ENCODE peak calls at places on chromosomes 5 and 9, in ten cellular contexts. Y is CD8-positive, alpha-beta T cell; S is adrenal gland; F is psoas muscle; N is A673; W is cardiac muscle cell; R is gastrocnemius medialis; X is BE2C; C is transverse colon; Q is kidney. J is an unnamed sample.

GRCh38 chr5:39102684-39103155 is 28.5 kb upstream of the RICTOR start:
- DNase-seq in Y (no peak), S (peak; percentile 16), F (no peak), N (no peak), W (no peak), R (no peak), X (no peak), C (no peak), Q (no peak), J (no peak)

GRCh38 chr5:134227259-134227658 is 1.4 kb upstream of the PPP2CA start:
- DNase-seq in Y (no peak), S (no peak), F (no peak), N (peak; percentile 24), W (no peak), R (no peak), X (peak; percentile 54), C (peak; percentile 56), Q (no peak), J (no peak)

GRCh38 chr5:66041612-66042011 is 102.5 kb upstream of the SREK1 start:
- DNase-seq in Y (no peak), S (no peak), F (no peak), N (no peak), W (no peak), R (no peak), X (no peak), C (no peak), Q (no peak), J (no peak)

GRCh38 chr9:91903126-91903911 is 46.7 kb downstream of the ROR2 start:
- DNase-seq in Y (no peak), S (no peak), F (no peak), N (no peak), W (no peak), R (no peak), X (no peak), C (no peak), Q (no peak), J (no peak)

GRCh38 chr9:98365227-98365669 is 109.8 kb upstream of the TBC1D2 start:
- DNase-seq in Y (no peak), S (no peak), F (no peak), N (peak; percentile 28), W (no peak), R (no peak), X (peak; percentile 40), C (no peak), Q (no peak), J (no peak)

GRCh38 chr9:22079873-22080341 is 70.8 kb upstream of the CDKN2B start:
- DNase-seq in Y (no peak), S (no peak), F (no peak), N (no peak), W (no peak), R (peak; percentile 25), X (no peak), C (no peak), Q (no peak), J (no peak)

GRCh38 chr9:10007356-10007755 is 605.4 kb downstream of the PTPRD start:
- DNase-seq in Y (no peak), S (no peak), F (no peak), N (no peak), W (no peak), R (no peak), X (no peak), C (no peak), Q (no peak), J (no peak)

GRCh38 chr5:99081711-99082110 is 152.9 kb upstream of the CHD1 start:
- DNase-seq in Y (no peak), S (no peak), F (no peak), N (no peak), W (no peak), R (no peak), X (no peak), C (no peak), Q (no peak), J (no peak)

GRCh38 chr5:76641514-76642120 is 18.4 kb upstream of the F2RL2 start:
- DNase-seq in Y (peak; percentile 69), S (peak; percentile 61), F (no peak), N (peak; percentile 88), W (peak; percentile 81), R (no peak), X (peak; percentile 64), C (peak; percentile 61), Q (no peak), J (no peak)

GRCh38 chr5:142984016-142984415 is 213.8 kb downstream of the ARHGAP26 start:
- DNase-seq in Y (no peak), S (no peak), F (no peak), N (no peak), W (no peak), R (no peak), X (no peak), C (no peak), Q (no peak), J (no peak)

GRCh38 chr9:21060919-21061561 is 16.7 kb downstream of the IFNB1 start:
- DNase-seq in Y (no peak), S (no peak), F (no peak), N (no peak), W (no peak), R (no peak), X (no peak), C (peak; percentile 10), Q (no peak), J (no peak)

GRCh38 chr5:600551-601541 is 11.3 kb upstream of the CEP72 start:
- DNase-seq in Y (no peak), S (no peak), F (no peak), N (no peak), W (no peak), R (no peak), X (peak; percentile 1), C (peak; percentile 27), Q (no peak), J (no peak)

GRCh38 chr5:14400085-14400484 is 181.5 kb upstream of the OTULINL start:
- DNase-seq in Y (no peak), S (peak; percentile 37), F (no peak), N (peak; percentile 83), W (no peak), R (no peak), X (peak; percentile 78), C (no peak), Q (no peak), J (no peak)

GRCh38 chr9:126125577-126125976 is 201.1 kb upstream of the MVB12B start:
- DNase-seq in Y (no peak), S (peak; percentile 18), F (no peak), N (no peak), W (peak; percentile 18), R (no peak), X (no peak), C (no peak), Q (peak; percentile 43), J (no peak)

GRCh38 chr9:70421272-70422180 is 7.1 kb upstream of the KLF9 start:
- DNase-seq in Y (peak; percentile 59), S (no peak), F (no peak), N (no peak), W (no peak), R (no peak), X (no peak), C (no peak), Q (no peak), J (no peak)

GRCh38 chr9:131733601-131734061 is 6.2 kb downstream of the RAPGEF1 start:
- DNase-seq in Y (peak; percentile 42), S (peak; percentile 69), F (peak; percentile 86), N (peak; percentile 84), W (no peak), R (peak; percentile 83), X (peak; percentile 78), C (peak; percentile 58), Q (peak; percentile 77), J (no peak)

GRCh38 chr5:139410121-139410885 is 6.4 kb upstream of the SPATA24 start:
- DNase-seq in Y (no peak), S (no peak), F (no peak), N (no peak), W (no peak), R (no peak), X (no peak), C (no peak), Q (no peak), J (no peak)

GRCh38 chr9:129197978-129198736 is 20.1 kb upstream of the IER5L start:
- DNase-seq in Y (no peak), S (peak; percentile 40), F (peak; percentile 74), N (peak; percentile 74), W (no peak), R (peak; percentile 22), X (no peak), C (peak; percentile 36), Q (peak; percentile 84), J (no peak)
- H3K4me3 ChIP-seq in Y (no peak overlapping the region), S (no peak overlapping the region), F (no peak overlapping the region), N (no peak overlapping the region), W (no peak overlapping the region), R (no peak overlapping the region), X (no peak overlapping the region), C (no peak overlapping the region), Q (no peak overlapping the region), J (no peak overlapping the region)

DNA sequence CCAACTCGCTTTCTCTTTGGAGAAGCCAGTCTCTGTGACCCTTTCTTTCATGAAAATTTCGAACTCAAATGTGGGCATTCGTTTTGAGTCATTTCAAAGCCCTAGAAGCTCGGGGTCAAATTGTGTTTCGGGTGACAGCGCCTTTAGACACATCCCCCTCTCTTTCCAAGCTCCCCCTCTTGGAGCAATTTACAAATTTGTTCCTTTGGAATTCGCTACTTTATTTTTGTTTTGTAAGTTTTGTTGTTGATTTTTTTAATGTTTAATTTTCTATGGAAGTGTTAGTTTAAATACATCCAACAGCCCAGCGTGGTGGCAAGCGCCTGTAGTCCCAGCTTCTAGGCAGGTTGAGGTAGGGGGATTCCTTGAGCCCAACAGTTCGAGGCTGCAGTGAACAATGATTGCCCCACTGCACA is 4.6 kb upstream of the BARX1 start:
- DNase-seq in Y (no peak), S (no peak), F (no peak), N (no peak), W (no peak), R (no peak), X (no peak), C (no peak), Q (no peak), J (no peak)
- H3K4me1 ChIP-seq in Y (peaks cover 36% of the 10 kb centered on the region), S (peaks cover 4% of the 10 kb centered on the region), F (peaks cover 4% of the 10 kb centered on the region), N (peaks cover 19% of the 10 kb centered on the region), W (no peaks in the 10 kb centered on the region), R (peaks cover 15% of the 10 kb centered on the region), X (no peaks in the 10 kb centered on the region), C (peaks cover 34% of the 10 kb centered on the region), Q (peaks cover 3% of the 10 kb centered on the region), J (peaks cover 39% of the 10 kb centered on the region)

GRCh38 chr5:5273976-5274375 is 133.8 kb downstream of the ADAMTS16 start:
- DNase-seq in Y (no peak), S (no peak), F (no peak), N (no peak), W (no peak), R (no peak), X (no peak), C (no peak), Q (no peak), J (no peak)
- TF ChIP-seq CTCF in Y (no peak), S (no peak), F (no peak), N (no peak), W (no peak), R (no peak), X (no peak), C (no peak), Q (no peak), J (no peak)

DNA sequence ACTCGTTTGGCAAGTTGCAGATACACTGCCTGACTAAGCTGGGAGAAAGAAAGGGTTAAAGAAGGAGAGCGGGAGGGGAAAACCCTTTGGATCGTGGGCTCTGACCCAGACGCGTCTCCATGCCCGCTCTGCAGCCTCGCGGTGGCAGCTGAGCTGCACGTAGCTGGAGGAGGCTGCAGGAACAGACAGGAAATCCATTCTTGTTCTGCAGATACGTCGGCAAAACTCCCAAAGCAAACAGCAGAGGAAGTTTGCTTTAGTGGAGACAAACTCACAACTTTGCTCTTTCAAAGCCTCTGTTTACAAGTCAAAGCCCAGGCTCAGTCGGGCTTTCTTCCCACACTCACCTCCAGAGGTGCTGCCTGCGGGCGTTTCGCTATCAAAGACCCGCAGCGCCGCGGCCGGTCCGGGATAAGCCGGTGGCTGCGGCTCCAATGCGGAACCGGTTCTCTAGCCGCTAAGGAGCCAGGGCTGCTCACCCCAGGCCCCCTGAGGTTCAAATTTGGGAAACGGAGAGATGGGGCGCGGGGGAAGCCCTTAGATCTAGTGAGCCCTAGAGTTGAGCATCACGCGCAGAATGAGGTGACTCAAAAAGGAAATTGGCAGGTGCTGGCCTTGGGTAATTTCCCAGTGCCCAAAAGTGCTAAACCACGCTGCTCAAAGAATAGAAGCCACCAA is 60.7 kb downstream of the MAT2B start:
- DNase-seq in Y (peak; percentile 13), S (peak; percentile 9), F (no peak), N (no peak), W (peak; percentile 34), R (no peak), X (no peak), C (peak; percentile 15), Q (no peak), J (peak; percentile 49)
- H3K4me3 ChIP-seq in Y (peak overlapping the region; percentile 32), S (no peak overlapping the region), F (peak overlapping the region; percentile 53), N (peak overlapping the region; percentile 11), W (peak overlapping the region; percentile 29), R (peak overlapping the region; percentile 36), X (no peak overlapping the region), C (peak overlapping the region; percentile 20), Q (peak overlapping the region; percentile 63), J (peak overlapping the region; percentile 47)